ENCODE peak calls at places on chromosomes 6 and 20, in four cellular contexts. F, B, J and H are unnamed samples.

GRCh38 chr6:43910149-43910637 is 140.2 kb downstream of the VEGFA start:
- DNase-seq in F (no peak), B (no peak), J (no peak), H (no peak)

GRCh38 chr6:139354177-139354576 is 20.3 kb downstream of the CITED2 start:
- DNase-seq in F (no peak), B (no peak), J (no peak), H (no peak)

GRCh38 chr20:9087531-9088217 is 18.8 kb downstream of the PLCB4 start:
- DNase-seq in F (no peak), B (no peak), J (no peak), H (no peak)

GRCh38 chr20:53422039-53422438 is 171.6 kb downstream of the ZNF217 start:
- DNase-seq in F (no peak), B (no peak), J (no peak), H (no peak)

GRCh38 chr20:32589256-32589655 is 4.1 kb upstream of the NOL4L start:
- DNase-seq in F (no peak), B (no peak), J (no peak), H (no peak)

GRCh38 chr6:20118877-20119276 is 93.4 kb downstream of the MBOAT1 start:
- DNase-seq in F (no peak), B (no peak), J (no peak), H (no peak)

GRCh38 chr6:129186988-129187387 is 304.1 kb downstream of the LAMA2 start:
- DNase-seq in F (no peak), B (no peak), J (no peak), H (no peak)

GRCh38 chr6:111565316-111566221 is 40.1 kb downstream of the TRAF3IP2 start:
- DNase-seq in F (no peak), B (no peak), J (no peak), H (peak)

GRCh38 chr6:14765106-14765505 is 480.8 kb upstream of the JARID2 start:
- DNase-seq in F (no peak), B (no peak), J (no peak), H (no peak)

GRCh38 chr6:43499028-43499815 is 10.9 kb downstream of the LRRC73 start:
- DNase-seq in F (no peak), B (no peak), J (no peak), H (no peak)

GRCh38 chr6:9332241-9332640 is 896.9 kb upstream of the SLC35B3 start:
- DNase-seq in F (no peak), B (no peak), J (no peak), H (no peak)

GRCh38 chr6:30508890-30509736 is 19.8 kb downstream of the HLA-E start:
- DNase-seq in F (no peak), B (no peak), J (no peak), H (no peak)

GRCh38 chr6:132961122-132961521 is 146.8 kb downstream of the RPS12 start:
- DNase-seq in F (no peak), B (no peak), J (no peak), H (no peak)

GRCh38 chr6:16727996-16728395 is 33.3 kb downstream of the ATXN1 start:
- DNase-seq in F (no peak), B (no peak), J (no peak), H (peak)

GRCh38 chr20:21173496-21174025 is 47.7 kb downstream of the KIZ start:
- DNase-seq in F (no peak), B (no peak), J (no peak), H (no peak)

GRCh38 chr6:27279513-27280063 is 32.1 kb downstream of the PRSS16 start:
- DNase-seq in F (no peak), B (no peak), J (no peak), H (no peak)

GRCh38 chr6:41595166-41595565 is 43.1 kb upstream of the MDFI start:
- DNase-seq in F (no peak), B (no peak), J (no peak), H (no peak)

GRCh38 chr20:35743693-35744491 is 1.8 kb upstream of the RBM39 start:
- DNase-seq in F (peak), B (no peak), J (no peak), H (no peak)

GRCh38 chr6:101393291-101394251 is at the start of gene GRIK2:
- DNase-seq in F (no peak), B (peak), J (peak), H (peak)

GRCh38 chr6:28742668-28743270 is 181.0 kb downstream of the TRIM27 start:
- DNase-seq in F (no peak), B (no peak), J (no peak), H (no peak)

GRCh38 chr6:49557177-49557576 is 6.7 kb downstream of the C6orf141 start:
- DNase-seq in F (no peak), B (no peak), J (no peak), H (no peak)
- TF ChIP-seq POLR2A in F (no peak), B (no peak), J (no peak), H (no peak)

DNA sequence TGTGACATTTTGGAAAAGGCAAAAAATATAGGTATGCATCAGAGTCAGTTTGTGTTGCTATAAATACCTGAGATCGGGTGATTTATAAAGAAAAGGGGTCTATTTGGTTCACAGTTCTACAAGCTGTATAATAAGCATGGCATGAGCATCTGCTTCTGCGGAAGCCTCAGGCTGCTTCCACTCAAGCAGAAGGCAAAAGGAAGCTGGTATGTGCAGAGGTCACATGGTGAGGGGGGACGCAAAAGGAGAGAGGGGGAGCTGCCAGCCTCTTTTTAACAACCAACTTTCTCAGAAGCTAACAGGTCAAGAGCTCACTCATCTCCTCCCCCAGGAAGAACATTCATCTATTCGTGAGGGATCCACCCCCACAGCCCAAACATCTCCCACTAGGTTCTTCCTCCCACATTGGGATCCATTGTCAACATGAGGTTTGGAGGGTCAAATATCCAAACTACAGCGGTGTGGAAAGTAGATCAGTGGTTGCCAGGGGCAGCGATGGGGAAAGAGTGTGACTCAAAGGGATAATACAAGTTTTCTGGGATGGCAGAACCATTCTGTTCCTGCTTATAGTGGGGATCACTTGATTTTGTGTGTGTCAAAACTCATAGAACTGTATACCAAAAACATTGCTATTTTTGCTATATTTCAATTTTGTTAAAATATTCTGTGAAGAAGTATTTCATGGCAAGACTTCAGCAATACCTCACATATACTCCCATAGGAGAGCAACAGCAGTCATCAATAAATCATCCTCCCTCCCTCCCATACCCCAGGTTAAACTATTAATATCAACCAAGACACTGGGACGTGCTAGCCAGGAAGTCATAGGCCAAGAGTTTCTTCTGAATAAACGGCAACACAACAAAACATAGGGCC is 9.9 kb upstream of the FAM50B start:
- DNase-seq in F (no peak), B (no peak), J (no peak), H (no peak)
- TF ChIP-seq POLR2A in F (no peak), B (no peak), J (no peak), H (no peak)

GRCh38 chr6:146885708-146886457 is 287.1 kb downstream of the ADGB start:
- DNase-seq in F (no peak), B (no peak), J (no peak), H (no peak)

GRCh38 chr6:146884728-146885127 is 286.0 kb downstream of the ADGB start:
- DNase-seq in F (no peak), B (no peak), J (no peak), H (no peak)

GRCh38 chr6:146881228-146882181 is 282.7 kb downstream of the ADGB start:
- DNase-seq in F (no peak), B (no peak), J (no peak), H (no peak)

GRCh38 chr6:146886587-146887446 is 288.0 kb downstream of the ADGB start:
- DNase-seq in F (no peak), B (no peak), J (no peak), H (no peak)

DNA sequence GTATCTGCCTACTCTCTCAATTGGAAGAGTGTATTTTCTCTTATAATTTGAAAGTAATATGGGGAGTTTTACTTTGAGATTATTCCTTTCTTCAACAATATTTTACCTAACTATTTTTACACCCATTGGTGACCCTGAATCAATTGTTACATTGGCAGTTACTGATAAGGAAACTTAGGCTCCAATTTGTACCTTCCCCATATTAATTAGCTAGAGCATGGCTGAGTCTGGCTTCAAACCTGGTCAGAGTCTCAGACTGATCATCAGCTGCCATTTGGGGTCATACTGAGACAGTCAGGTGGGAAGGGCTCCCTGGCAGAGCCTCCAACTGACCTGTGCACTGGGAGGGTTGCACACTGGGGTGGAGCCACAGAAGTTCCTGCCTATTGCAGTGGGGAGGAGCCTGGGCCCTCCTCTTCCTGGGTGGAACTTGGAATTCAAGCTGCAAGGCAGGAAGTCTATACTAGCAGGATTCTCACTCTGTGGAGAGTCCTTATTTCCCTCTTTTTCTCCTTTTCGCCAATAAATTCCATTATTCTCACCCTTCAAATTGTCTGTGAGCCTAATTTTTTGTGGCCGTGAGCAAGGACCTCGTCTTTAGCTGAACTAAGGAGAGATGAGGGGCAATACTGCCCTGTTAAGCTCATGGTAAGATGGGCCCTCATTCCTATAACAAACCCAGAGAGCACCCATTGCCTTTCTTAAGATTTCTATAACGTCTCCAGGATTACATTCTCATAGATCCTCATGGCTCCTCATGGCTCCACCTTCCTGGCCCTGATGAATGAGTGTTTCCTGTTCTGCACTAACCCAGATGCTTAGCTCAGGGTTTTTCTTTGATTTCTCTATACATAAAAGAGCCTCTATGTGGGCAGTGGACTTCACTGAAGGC is 285.1 kb downstream of the ADGB start:
- DNase-seq in F (no peak), B (no peak), J (no peak), H (no peak)
- TF ChIP-seq POLR2A in F (no peak), B (no peak), J (no peak), H (no peak)

DNA sequence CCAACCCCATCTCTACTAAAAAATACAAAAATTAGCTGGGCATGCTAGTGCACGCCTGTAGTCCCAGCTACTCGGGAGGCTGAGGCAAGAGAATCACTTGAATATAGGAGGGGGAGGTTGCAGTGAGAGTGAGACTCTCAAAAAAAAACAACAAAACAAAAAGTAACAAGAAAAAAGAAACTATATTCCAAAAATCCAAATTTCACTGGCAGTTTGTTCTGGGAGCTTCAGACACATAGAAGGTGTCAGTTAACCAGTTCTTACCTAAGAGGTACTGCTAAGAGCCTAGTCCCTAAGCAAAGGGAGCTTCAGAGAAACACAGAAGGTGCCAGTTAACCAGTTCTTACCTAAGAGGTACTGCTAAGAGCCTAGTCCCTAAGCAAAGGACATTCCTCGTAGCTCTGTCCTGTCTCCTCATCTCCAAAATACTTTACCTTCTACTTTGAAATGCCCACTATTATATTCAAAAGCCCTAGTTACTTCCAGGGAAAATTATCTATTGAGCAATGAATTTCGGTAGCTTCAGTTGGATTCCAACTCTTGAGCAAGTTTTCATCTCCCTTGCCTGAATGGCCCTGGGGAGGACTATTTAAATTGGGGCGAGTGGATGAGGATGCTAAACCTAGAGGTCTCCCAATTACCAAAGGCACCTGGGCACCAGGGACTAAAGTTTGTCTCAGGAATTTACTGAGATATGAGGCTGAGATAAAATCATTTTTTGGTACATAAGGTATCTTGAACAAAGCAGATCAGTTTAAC is 41.0 kb downstream of the HFE start:
- DNase-seq in F (no peak), B (no peak), J (no peak), H (no peak)
- TF ChIP-seq POLR2A in F (no peak), B (no peak), J (no peak), H (no peak)

DNA sequence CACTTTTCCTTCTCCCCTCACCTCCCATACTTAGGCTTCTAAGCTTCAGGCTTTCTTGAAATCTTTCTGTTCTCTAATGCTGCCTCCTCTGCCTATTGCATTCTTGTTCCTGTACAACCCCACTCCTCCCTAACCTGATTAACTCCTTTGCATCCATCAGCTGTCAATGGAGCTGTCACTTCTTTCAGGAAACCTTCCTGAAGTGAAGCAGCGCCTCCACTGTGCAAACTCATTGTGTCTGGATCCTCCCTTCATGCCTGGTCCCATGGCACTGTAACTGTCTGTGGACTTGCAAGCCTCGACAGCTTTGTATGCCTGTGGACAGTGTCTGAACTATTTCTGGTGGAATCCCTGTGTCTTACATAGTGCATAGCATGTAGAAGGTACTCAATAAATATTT is 185.0 kb downstream of the HS3ST5 start:
- DNase-seq in F (no peak), B (no peak), J (no peak), H (no peak)
- TF ChIP-seq POLR2A in F (no peak), B (no peak), J (no peak), H (no peak)

GRCh38 chr6:1686117-1687098 is 76.7 kb downstream of the FOXC1 start:
- DNase-seq in F (peak), B (no peak), J (peak), H (no peak)

GRCh38 chr6:1688396-1688795 is 78.7 kb downstream of the FOXC1 start:
- DNase-seq in F (no peak), B (no peak), J (no peak), H (no peak)

GRCh38 chr6:1687402-1687801 is 77.7 kb downstream of the FOXC1 start:
- DNase-seq in F (no peak), B (no peak), J (no peak), H (no peak)

GRCh38 chr6:1689141-1689540 is 79.4 kb downstream of the FOXC1 start:
- DNase-seq in F (no peak), B (no peak), J (no peak), H (no peak)
- TF ChIP-seq POLR2A in F (no peak), B (no peak), J (no peak), H (no peak)

DNA sequence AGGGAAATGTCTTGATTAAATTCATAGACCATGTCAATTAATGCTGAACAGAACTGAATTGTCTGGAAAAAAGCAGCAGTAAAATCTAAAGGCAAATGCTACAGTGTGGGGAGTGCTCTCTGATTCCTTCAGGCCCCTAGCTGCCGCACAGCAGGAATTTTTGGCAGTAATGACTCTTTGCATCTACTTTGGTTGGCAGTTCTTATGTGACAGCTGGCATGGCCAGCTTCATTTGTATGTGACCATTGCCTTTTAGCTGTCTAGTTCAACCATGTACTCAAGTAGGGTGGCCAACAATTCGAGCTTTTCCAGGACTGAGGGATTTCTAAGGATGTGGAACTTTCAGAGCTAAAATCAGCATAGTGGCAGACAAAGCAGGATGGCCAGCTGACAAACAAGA is 499.1 kb upstream of the MAN1A1 start:
- DNase-seq in F (no peak), B (no peak), J (no peak), H (no peak)
- TF ChIP-seq POLR2A in F (no peak), B (no peak), J (no peak), H (no peak)

DNA sequence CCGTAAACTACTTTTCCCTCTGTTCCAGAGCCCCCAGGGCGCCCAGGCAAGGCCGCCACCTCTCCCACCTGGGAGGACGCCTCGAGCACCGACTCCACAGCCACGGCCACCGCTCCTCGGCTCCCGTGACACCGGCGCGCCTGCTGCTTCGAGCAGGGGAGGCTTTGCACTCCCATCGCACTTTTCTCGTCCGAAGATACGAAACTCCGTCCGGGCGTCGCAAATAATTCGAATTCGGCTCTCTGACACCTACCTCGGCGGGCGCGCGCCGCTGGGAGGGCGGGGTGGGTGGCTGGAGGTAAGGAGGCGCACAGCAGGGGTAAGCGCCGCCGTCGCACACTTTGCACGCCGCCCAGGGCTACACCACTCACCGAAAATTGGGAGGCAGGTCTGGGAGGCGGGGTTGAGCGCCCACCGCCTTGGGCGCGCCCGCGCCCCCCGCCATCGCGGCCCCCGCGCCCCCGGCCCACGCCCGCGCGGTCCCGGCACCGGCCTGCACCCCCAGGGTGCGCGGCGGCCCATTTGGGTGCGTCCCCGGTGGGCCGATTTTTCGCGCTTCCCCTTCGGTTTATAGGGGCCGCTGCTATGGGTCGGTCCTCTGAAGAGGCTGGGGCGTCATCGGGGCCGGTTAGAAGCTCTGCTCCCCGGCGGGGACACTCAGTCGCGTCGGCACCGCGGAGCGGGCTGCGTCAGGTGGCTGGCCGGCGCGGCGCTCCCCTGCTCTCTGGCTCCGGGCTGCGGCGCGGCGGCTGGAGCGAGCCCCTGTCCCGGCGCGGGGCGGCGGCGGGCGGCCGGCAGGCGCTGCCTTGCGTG is 36.2 kb downstream of the GNAS start:
- DNase-seq in F (peak), B (peak), J (peak), H (peak)
- TF ChIP-seq POLR2A in F (peak), B (peak), J (peak), H (peak)